ENCODE peak calls at places on chromosomes 3 and 15, in seven cellular contexts. M, Y, C, V, Z, A and D are unnamed samples.
A peak's percentile ranks its signal among the peaks of the same experiment; 100 is the strongest.

GRCh38 chr15:28955160-28955502 is 69.4 kb downstream of the APBA2 start:
- DNase-seq in A (peak; percentile 78), Z (no peak), Y (no peak), C (no peak), M (no peak), V (peak; percentile 40), D (peak; percentile 95)

GRCh38 chr3:11021611-11022011 is 29.1 kb downstream of the SLC6A1 start:
- DNase-seq in A (no peak), Z (no peak), M (no peak), Y (no peak), C (no peak), V (no peak), D (no peak)

GRCh38 chr3:153038779-153039178 is 123.2 kb upstream of the RAP2B start:
- DNase-seq in C (no peak), Y (peak; percentile 24), V (no peak), M (no peak), Z (no peak), A (peak; percentile 74), D (peak; percentile 55)

GRCh38 chr3:111803123-111803593 is 55.9 kb upstream of the PHLDB2 start:
- DNase-seq in M (no peak), V (no peak), A (peak; percentile 99), Y (peak; percentile 98), Z (no peak), C (no peak), D (peak; percentile 97)

GRCh38 chr15:64426845-64427465 is 33.4 kb upstream of the ZNF609 start:
- DNase-seq in Z (no peak), M (peak; percentile 7), C (no peak), Y (peak; percentile 51), A (peak; percentile 59), V (no peak), D (peak; percentile 34)

GRCh38 chr15:40789119-40789518 is 17.8 kb upstream of the ZFYVE19 start:
- DNase-seq in A (no peak), C (no peak), M (no peak), Z (no peak), Y (no peak), V (no peak), D (no peak)

GRCh38 chr15:48965972-48966371 is 2.3 kb upstream of the SHC4 start:
- DNase-seq in Y (peak; percentile 85), M (peak; percentile 47), C (no peak), A (peak; percentile 53), V (peak; percentile 8), Z (no peak), D (peak; percentile 79)

GRCh38 chr15:58701376-58701775 is 48.1 kb downstream of the ADAM10 start:
- DNase-seq in Y (no peak), C (no peak), A (no peak), Z (peak; percentile 71), M (no peak), V (no peak), D (peak; percentile 28)

GRCh38 chr3:190217081-190217480 is 96.4 kb upstream of the P3H2 start:
- DNase-seq in Z (no peak), M (no peak), Y (peak; percentile 55), C (no peak), A (peak; percentile 72), V (no peak), D (peak; percentile 73)

GRCh38 chr3:43477600-43477999 is 144.2 kb downstream of the ANO10 start:
- DNase-seq in C (no peak), A (no peak), M (no peak), Y (no peak), Z (no peak), V (no peak), D (no peak)

GRCh38 chr3:134481166-134481565 is 4.6 kb downstream of the ANAPC13 start:
- DNase-seq in M (no peak), C (no peak), A (no peak), Z (no peak), V (no peak), Y (no peak), D (no peak)

GRCh38 chr3:148962513-148962912 is 28.8 kb upstream of the GYG1 start:
- DNase-seq in Y (peak; percentile 81), A (peak; percentile 88), V (peak; percentile 30), Z (no peak), M (peak; percentile 56), C (no peak), D (peak; percentile 88)

GRCh38 chr3:71607364-71607763 is 23.8 kb upstream of the FOXP1 start:
- DNase-seq in V (no peak), C (no peak), Y (no peak), Z (no peak), A (no peak), M (no peak), D (no peak)

GRCh38 chr3:39971450-39972081 is 162.2 kb downstream of the MYRIP start:
- DNase-seq in A (no peak), Y (no peak), M (no peak), C (no peak), V (no peak), Z (no peak), D (no peak)

GRCh38 chr3:111541911-111542483 is at the start of gene CD96:
- DNase-seq in Y (peak; percentile 13), V (no peak), M (no peak), Z (no peak), A (no peak), C (no peak), D (peak; percentile 74)

GRCh38 chr15:91308209-91308608 is 208.2 kb downstream of the SV2B start:
- DNase-seq in Y (no peak), V (no peak), M (no peak), A (no peak), C (no peak), Z (no peak), D (no peak)

GRCh38 chr3:82800248-82800647 is 1038.8 kb upstream of the GBE1 start:
- DNase-seq in C (no peak), V (no peak), M (no peak), Z (no peak), Y (no peak), A (no peak), D (no peak)

GRCh38 chr15:40238927-40239591 is at the start of gene PAK6:
- DNase-seq in M (peak; percentile 41), Y (peak; percentile 90), C (no peak), Z (peak; percentile 52), V (peak; percentile 42), A (peak; percentile 75), D (peak; percentile 57)

GRCh38 chr15:64883097-64883581 is 28.6 kb upstream of the ANKDD1A start:
- DNase-seq in V (no peak), M (no peak), A (no peak), Z (no peak), C (no peak), Y (peak; percentile 40), D (peak; percentile 50)

GRCh38 chr3:56453027-56453426 is 15.2 kb downstream of the ERC2 start:
- DNase-seq in Y (no peak), C (no peak), Z (no peak), M (no peak), A (no peak), V (no peak), D (no peak)

GRCh38 chr3:8990266-8991215 is 27.3 kb upstream of the RAD18 start:
- DNase-seq in M (peak; percentile 25), V (no peak), C (no peak), A (no peak), Y (no peak), Z (no peak), D (peak; percentile 43)

GRCh38 chr3:144344925-144345548 is 373.4 kb downstream of the DIPK2A start:
- DNase-seq in A (no peak), Y (no peak), M (no peak), C (no peak), V (no peak), Z (no peak), D (no peak)

GRCh38 chr3:174859109-174859735 is at the start of gene NAALADL2:
- DNase-seq in Z (peak; percentile 21), M (no peak), V (no peak), A (peak; percentile 58), C (no peak), Y (no peak), D (no peak)

GRCh38 chr3:125116311-125117069 is 60.7 kb upstream of the HEG1 start:
- DNase-seq in A (peak; percentile 94), V (no peak), Z (no peak), M (no peak), Y (peak; percentile 92), C (no peak), D (peak; percentile 87)

GRCh38 chr3:193744822-193745684 is 152.0 kb downstream of the OPA1 start:
- DNase-seq in A (peak; percentile 54), V (no peak), Z (no peak), M (no peak), Y (no peak), C (no peak), D (peak; percentile 36)

GRCh38 chr3:128491900-128492352 is 1.1 kb downstream of the GATA2 start:
- DNase-seq in Z (no peak), C (no peak), A (no peak), Y (no peak), M (no peak), V (no peak), D (no peak)

GRCh38 chr15:70100495-70101331 is 3.0 kb upstream of the TLE3 start:
- DNase-seq in C (no peak), M (peak; percentile 57), Y (peak; percentile 67), A (peak; percentile 59), V (peak; percentile 42), Z (no peak), D (peak; percentile 80)

GRCh38 chr3:151147299-151147698 is 55.7 kb downstream of the GPR171 start:
- DNase-seq in V (no peak), M (no peak), Y (no peak), A (no peak), Z (no peak), C (no peak), D (no peak)

GRCh38 chr3:184485256-184485655 is 76.3 kb upstream of the EPHB3 start:
- DNase-seq in M (no peak), C (no peak), V (no peak), Y (no peak), Z (no peak), A (no peak), D (no peak)